ENCODE peak calls at places on chromosomes 3 and 15, in eight cellular contexts. F, K, O, C, I, D, Z and L are unnamed samples. For H3K27me3, the result is how much of the 10 kb centered on the place peaks cover.

GRCh38 chr3:5806192-5806591 is 618.7 kb downstream of the EDEM1 start:
- DNase-seq in F (no peak), K (peak), O (no peak), C (no peak), I (no peak), D (no peak), Z (peak), L (no peak)

GRCh38 chr3:177875786-177876476 is 660.3 kb upstream of the KCNMB2 start:
- DNase-seq in F (no peak), K (no peak), O (no peak), C (no peak), I (no peak), D (no peak), Z (peak), L (no peak)

GRCh38 chr15:44087578-44088190 is 107.4 kb downstream of the FRMD5 start:
- DNase-seq in F (peak), K (no peak), O (no peak), C (no peak), I (no peak), D (peak), Z (peak), L (no peak)

GRCh38 chr3:180036678-180037455 is at the start of gene PEX5L:
- DNase-seq in F (peak), K (peak), O (no peak), C (peak), I (peak), D (peak), Z (peak), L (no peak)

GRCh38 chr3:141367038-141367730 is 1.1 kb upstream of the ZBTB38 start:
- DNase-seq in F (peak), K (no peak), O (no peak), C (no peak), I (peak), D (peak), Z (peak), L (no peak)

GRCh38 chr3:49132073-49132436 is 795 bp downstream of the LAMB2 start:
- DNase-seq in F (no peak), K (no peak), O (no peak), C (no peak), I (no peak), D (no peak), Z (no peak), L (no peak)

GRCh38 chr15:55799287-55800212 is 56.6 kb upstream of the PRTG start:
- DNase-seq in F (peak), K (peak), O (peak), C (no peak), I (no peak), D (peak), Z (peak), L (no peak)

GRCh38 chr3:10968390-10968789 is 24.2 kb upstream of the SLC6A1 start:
- DNase-seq in F (no peak), K (no peak), O (no peak), C (no peak), I (no peak), D (no peak), Z (no peak), L (no peak)

GRCh38 chr3:194395201-194395600 is 3.9 kb downstream of the GP5 start:
- DNase-seq in F (peak), K (no peak), O (no peak), C (no peak), I (no peak), D (no peak), Z (peak), L (no peak)

GRCh38 chr15:39287322-39288195 is 293.3 kb upstream of the THBS1 start:
- DNase-seq in F (peak), K (no peak), O (no peak), C (no peak), I (peak), D (peak), Z (no peak), L (no peak)

GRCh38 chr15:92361321-92362090 is 32.2 kb upstream of the ST8SIA2 start:
- DNase-seq in F (no peak), K (no peak), O (no peak), C (no peak), I (no peak), D (no peak), Z (no peak), L (no peak)

GRCh38 chr3:161096771-161097367 is 8.3 kb downstream of the B3GALNT1 start:
- DNase-seq in F (peak), K (peak), O (no peak), C (no peak), I (no peak), D (no peak), Z (no peak), L (no peak)

GRCh38 chr15:32729700-32730099 is 11.9 kb downstream of the GREM1 start:
- DNase-seq in F (no peak), K (no peak), O (no peak), C (no peak), I (no peak), D (no peak), Z (no peak), L (no peak)

GRCh38 chr15:64009798-64010241 is 36.5 kb downstream of the DAPK2 start:
- DNase-seq in F (peak), K (no peak), O (no peak), C (no peak), I (no peak), D (peak), Z (no peak), L (no peak)

GRCh38 chr3:126147147-126147931 is 33.0 kb downstream of the ALDH1L1 start:
- DNase-seq in F (no peak), K (peak), O (peak), C (no peak), I (no peak), D (no peak), Z (no peak), L (peak)

GRCh38 chr3:38689774-38690173 is 40.3 kb upstream of the SCN5A start:
- DNase-seq in F (peak), K (no peak), O (no peak), C (no peak), I (no peak), D (no peak), Z (no peak), L (no peak)

GRCh38 chr15:90106522-90107117 is 4.4 kb upstream of the IDH2 start:
- DNase-seq in F (peak), K (no peak), O (no peak), C (peak), I (no peak), D (peak), Z (peak), L (no peak)

GRCh38 chr15:28937271-28937670 is 51.5 kb downstream of the APBA2 start:
- DNase-seq in F (no peak), K (no peak), O (no peak), C (no peak), I (no peak), D (no peak), Z (no peak), L (no peak)

GRCh38 chr3:89845053-89845452 is 737.6 kb downstream of the EPHA3 start:
- DNase-seq in F (no peak), K (no peak), O (no peak), C (no peak), I (no peak), D (no peak), Z (no peak), L (no peak)

DNA sequence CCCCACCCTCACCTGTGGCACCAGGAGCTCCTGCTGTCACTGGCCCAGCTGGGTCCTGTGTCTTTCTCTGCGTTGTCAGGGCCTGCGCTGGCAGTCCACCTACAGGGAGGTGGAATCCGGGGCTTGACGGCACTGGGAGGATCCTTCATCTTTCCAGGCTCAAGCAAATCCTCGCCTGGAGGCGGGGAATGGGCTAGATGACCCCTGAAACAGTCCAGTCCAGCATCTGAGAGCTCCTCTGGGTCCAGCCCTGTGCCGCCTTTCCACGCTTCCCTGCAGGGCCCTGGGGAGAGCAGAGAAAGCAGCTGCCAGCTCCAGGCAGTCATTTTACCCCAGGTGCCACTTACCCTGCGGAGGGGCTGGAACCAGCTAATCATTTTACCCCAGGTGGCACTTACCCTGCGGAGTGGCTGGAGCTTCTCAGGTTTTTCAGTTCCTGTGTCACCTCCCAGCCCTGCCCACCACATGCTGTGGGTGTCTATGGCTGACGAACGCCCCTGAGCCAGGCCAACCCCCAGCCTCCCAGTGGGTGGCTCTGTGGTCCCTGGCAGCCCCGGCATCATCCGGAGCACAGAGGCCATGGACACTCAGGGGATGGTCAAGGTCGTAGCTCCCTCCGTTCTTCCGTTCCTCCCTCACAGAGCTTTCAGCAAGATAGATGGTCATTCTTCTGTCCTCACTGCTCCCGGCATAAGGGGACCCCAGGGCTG is 17.9 kb upstream of the ADIPOQ start:
- DNase-seq in F (no peak), K (no peak), O (no peak), C (no peak), I (no peak), D (no peak), Z (no peak), L (no peak)
- H3K27me3 ChIP-seq in F (under half), K (under half), O (under half), C (under half), I (under half), D (under half), Z (under half), L (under half)

GRCh38 chr15:68789921-68790575 is 30.6 kb downstream of the ANP32A start:
- DNase-seq in F (peak), K (no peak), O (no peak), C (no peak), I (no peak), D (peak), Z (peak), L (no peak)
- H3K4me3 ChIP-seq in F (no peak), K (no peak), O (no peak), C (no peak), I (no peak), D (no peak), Z (no peak), L (no peak)

DNA sequence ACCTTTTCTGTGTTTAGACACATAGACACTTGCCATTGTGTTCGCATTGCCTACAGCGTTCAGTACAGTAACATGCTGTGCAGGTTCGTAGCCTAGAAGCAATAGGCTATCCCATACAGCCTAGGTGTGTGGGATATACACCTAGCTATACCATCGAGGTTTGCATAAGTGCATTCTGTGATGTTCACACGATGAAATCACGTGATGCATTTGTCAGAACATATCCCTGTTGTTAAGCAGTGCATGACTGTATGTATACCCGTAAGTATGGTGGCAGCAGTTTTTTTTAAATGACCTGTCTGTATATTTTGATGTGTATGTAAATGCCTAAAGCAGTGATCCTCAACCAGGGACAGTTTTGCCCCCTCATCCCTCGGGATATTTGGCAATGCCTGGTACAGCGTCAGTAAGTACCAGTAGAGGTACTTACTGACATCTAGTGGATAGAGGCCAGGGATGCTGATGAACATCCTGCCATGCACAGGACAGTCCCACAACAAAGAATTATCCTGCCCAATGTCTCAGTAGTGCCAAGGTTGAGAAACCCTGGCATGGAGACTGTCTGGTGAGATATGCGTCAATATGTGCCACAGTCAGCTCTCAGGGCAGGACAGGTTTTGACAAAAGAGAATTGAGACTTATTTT is 129.1 kb downstream of the HCN4 start:
- DNase-seq in F (peak), K (no peak), O (no peak), C (no peak), I (no peak), D (peak), Z (no peak), L (no peak)
- TF ChIP-seq CTCF in F (peak), K (no peak), O (no peak), C (no peak), I (peak), D (peak), Z (peak), L (no peak)

GRCh38 chr3:155744626-155745324 is at the start of gene PLCH1:
- DNase-seq in F (peak), K (peak), O (peak), C (peak), I (no peak), D (peak), Z (peak), L (no peak)
- H3K27me3 ChIP-seq in F (under half), K (under half), O (under half), C (under half), I (half or more), D (under half), Z (under half), L (under half)

DNA sequence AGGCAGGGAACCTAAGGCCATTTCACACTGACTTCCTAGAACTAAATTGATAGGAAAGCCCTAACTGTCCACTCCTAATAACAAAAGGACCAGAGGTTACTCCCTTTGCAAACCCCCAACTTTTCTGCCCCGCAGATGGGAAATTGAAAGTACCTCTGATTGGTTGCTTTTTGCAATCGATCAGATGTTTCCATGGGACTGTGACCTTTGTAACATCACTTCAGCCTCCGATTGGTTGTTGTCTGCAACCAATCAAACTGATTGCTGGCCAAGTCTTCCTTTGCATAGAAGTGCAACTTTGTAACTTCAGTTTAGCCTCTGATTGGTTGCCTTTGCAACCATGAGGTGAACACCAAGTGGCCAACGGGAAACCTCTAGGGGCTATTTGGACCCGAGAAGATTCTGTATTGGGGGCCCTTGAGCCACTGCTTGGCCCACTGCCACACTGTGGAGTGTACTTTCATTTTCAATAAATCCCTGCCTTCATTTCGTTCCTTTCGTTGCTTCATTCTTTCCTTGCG is 11.3 kb upstream of the KNL1 start:
- DNase-seq in F (no peak), K (peak), O (peak), C (no peak), I (no peak), D (no peak), Z (no peak), L (no peak)
- H3K4me3 ChIP-seq in F (no peak), K (peak), O (peak), C (peak), I (no peak), D (no peak), Z (no peak), L (no peak)

DNA sequence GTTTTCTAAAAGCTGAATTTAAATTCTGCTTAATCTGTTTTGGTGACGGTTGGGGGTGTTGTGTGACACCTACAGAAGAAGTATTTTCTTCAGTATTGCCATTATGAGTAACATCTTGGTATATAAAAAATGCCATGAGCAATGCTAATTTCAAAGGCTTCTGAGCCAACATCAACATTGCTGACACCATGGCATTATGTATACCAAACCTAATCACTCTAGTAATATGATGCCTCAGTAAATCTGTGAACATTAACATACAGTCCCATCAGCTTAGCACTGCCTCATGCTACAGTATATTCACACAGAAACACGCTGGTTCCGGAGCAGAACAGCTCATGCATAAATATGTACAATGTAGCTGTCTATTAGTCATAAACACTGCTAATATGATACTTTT is 75.8 kb downstream of the ZPLD1 start:
- DNase-seq in F (no peak), K (no peak), O (no peak), C (no peak), I (no peak), D (no peak), Z (no peak), L (no peak)
- TF ChIP-seq CTCF in F (no peak), K (no peak), O (no peak), C (no peak), I (no peak), D (no peak), Z (no peak), L (no peak)

GRCh38 chr15:60643490-60644040 is 164.6 kb upstream of the ICE2 start:
- DNase-seq in F (no peak), K (no peak), O (no peak), C (no peak), I (no peak), D (no peak), Z (no peak), L (no peak)

GRCh38 chr15:60648928-60649679 is 170.2 kb upstream of the ICE2 start:
- DNase-seq in F (no peak), K (no peak), O (peak), C (no peak), I (no peak), D (no peak), Z (no peak), L (no peak)

GRCh38 chr15:60647246-60647645 is 168.3 kb upstream of the ICE2 start:
- DNase-seq in F (no peak), K (no peak), O (no peak), C (no peak), I (no peak), D (no peak), Z (no peak), L (no peak)

GRCh38 chr15:60646595-60646994 is 167.7 kb upstream of the ICE2 start:
- DNase-seq in F (no peak), K (no peak), O (no peak), C (no peak), I (no peak), D (no peak), Z (no peak), L (no peak)

GRCh38 chr15:60644903-60645302 is 166.0 kb upstream of the ICE2 start:
- DNase-seq in F (no peak), K (no peak), O (no peak), C (no peak), I (no peak), D (no peak), Z (no peak), L (no peak)
- H3K27me3 ChIP-seq in F (under half), K (under half), O (under half), C (under half), I (under half), D (under half), Z (under half), L (under half)

GRCh38 chr15:78950906-78951840 is 6.3 kb upstream of the CTSH start:
- DNase-seq in F (peak), K (no peak), O (no peak), C (no peak), I (no peak), D (no peak), Z (peak), L (no peak)
- H3K4me3 ChIP-seq in F (no peak), K (no peak), O (no peak), C (no peak), I (no peak), D (no peak), Z (no peak), L (no peak)